ENCODE peak calls at places on chromosomes 1 and 21, in six cellular contexts. D is A549; U is GM23338; G is activated naive CD4-positive, alpha-beta T cell treated with anti-CD3 and anti-CD28 coated beads, Interleukin-2, amount 50 U/mL, for 72 hours; C is mucosa of descending colon; T is central memory CD8-positive, alpha-beta T cell. M is an unnamed sample.

GRCh38 chr1:26574690-26575349 is 45.3 kb downstream of the RPS6KA1 start:
- ATAC-seq in G (peak), D (no peak), U (no peak), C (peak), T (no peak), M (no peak)

GRCh38 chr1:37403166-37403565 is 71.2 kb upstream of the ZC3H12A start:
- ATAC-seq in C (no peak), U (peak), T (no peak), D (no peak), G (no peak), M (no peak)

GRCh38 chr21:25813917-25814316 is 79.1 kb downstream of the GABPA start:
- ATAC-seq in T (no peak), U (no peak), G (no peak), C (no peak), D (no peak), M (no peak)

GRCh38 chr21:31456201-31456600 is 112.1 kb upstream of the TIAM1 start:
- ATAC-seq in T (no peak), U (no peak), C (no peak), G (no peak), D (no peak), M (no peak)

GRCh38 chr1:117783586-117784396 is 145.6 kb downstream of the GDAP2 start:
- ATAC-seq in C (no peak), U (no peak), D (no peak), G (no peak), T (no peak), M (no peak)

GRCh38 chr1:185281245-185281644 is 35.8 kb downstream of the IVNS1ABP start:
- ATAC-seq in D (no peak), G (peak), U (no peak), C (peak), T (peak), M (no peak)

GRCh38 chr1:4830756-4831155 is 176.3 kb downstream of the AJAP1 start:
- ATAC-seq in T (no peak), C (no peak), D (no peak), G (no peak), U (no peak), M (no peak)

GRCh38 chr1:172647987-172648386 is 10.9 kb upstream of the FASLG start:
- ATAC-seq in G (peak), U (no peak), C (no peak), T (no peak), D (no peak), M (no peak)

GRCh38 chr21:34593954-34594531 is 20.9 kb downstream of the RCAN1 start:
- ATAC-seq in G (no peak), T (no peak), C (no peak), D (no peak), U (no peak), M (no peak)

GRCh38 chr1:232528472-232529089 is 101.4 kb downstream of the SIPA1L2 start:
- ATAC-seq in G (peak), T (peak), C (peak), D (no peak), U (no peak), M (no peak)

GRCh38 chr21:43362928-43363314 is 64.0 kb downstream of the SIK1 start:
- ATAC-seq in C (no peak), G (peak), U (no peak), D (no peak), T (no peak), M (no peak)

GRCh38 chr1:202200669-202201068 is 7.1 kb downstream of the LGR6 start:
- ATAC-seq in T (no peak), U (no peak), C (no peak), D (no peak), G (no peak), M (no peak)

M was measured in esophagus mucosa.